ENCODE peak calls at places on chromosomes 11 and 22, in ten cellular contexts. One of them, this sample, is unnamed.

GRCh38 chr11:40289370-40289769 is 1170.1 kb downstream of the LRRC4C start:
- DNase-seq in amygdala: no peak
- DNase-seq in T-cell: no peak
- DNase-seq in NCI-H1105 treated with DMSO at 0.1 percent for 48 hours: no peak
- DNase-seq in foreskin fibroblast: no peak
- DNase-seq in LoVo: no peak
- DNase-seq in stimulated activated naive CD4-positive, alpha-beta T cell treated with Interleukin-2 at 50 U/mL for 16 hours: no peak
- DNase-seq in AML-193: no peak
- DNase-seq in fibroblast of pulmonary artery: no peak
- DNase-seq in HFFc6: no peak
- DNase-seq in this sample: no peak

GRCh38 chr11:2583605-2583958 is 116.2 kb downstream of the KCNQ1OT1 start:
- DNase-seq in amygdala: no peak
- DNase-seq in T-cell: no peak
- DNase-seq in NCI-H1105 treated with DMSO at 0.1 percent for 48 hours: no peak
- DNase-seq in foreskin fibroblast: no peak
- DNase-seq in LoVo: no peak
- DNase-seq in stimulated activated naive CD4-positive, alpha-beta T cell treated with Interleukin-2 at 50 U/mL for 16 hours: no peak
- DNase-seq in AML-193: no peak
- DNase-seq in fibroblast of pulmonary artery: no peak
- DNase-seq in HFFc6: no peak
- DNase-seq in this sample: peak

GRCh38 chr11:114291381-114291780 is 4.8 kb upstream of the NNMT start:
- DNase-seq in amygdala: no peak
- DNase-seq in T-cell: no peak
- DNase-seq in NCI-H1105 treated with DMSO at 0.1 percent for 48 hours: no peak
- DNase-seq in foreskin fibroblast: no peak
- DNase-seq in LoVo: no peak
- DNase-seq in stimulated activated naive CD4-positive, alpha-beta T cell treated with Interleukin-2 at 50 U/mL for 16 hours: no peak
- DNase-seq in AML-193: no peak
- DNase-seq in fibroblast of pulmonary artery: peak
- DNase-seq in HFFc6: no peak
- DNase-seq in this sample: no peak

GRCh38 chr11:70064011-70064725 is 13.9 kb upstream of the ANO1 start:
- DNase-seq in amygdala: no peak
- DNase-seq in T-cell: no peak
- DNase-seq in NCI-H1105 treated with DMSO at 0.1 percent for 48 hours: no peak
- DNase-seq in foreskin fibroblast: no peak
- DNase-seq in LoVo: no peak
- DNase-seq in stimulated activated naive CD4-positive, alpha-beta T cell treated with Interleukin-2 at 50 U/mL for 16 hours: no peak
- DNase-seq in AML-193: no peak
- DNase-seq in fibroblast of pulmonary artery: no peak
- DNase-seq in HFFc6: no peak
- DNase-seq in this sample: no peak

GRCh38 chr22:46813816-46814597 is 51.6 kb downstream of the TBC1D22A start:
- DNase-seq in amygdala: no peak
- DNase-seq in T-cell: no peak
- DNase-seq in NCI-H1105 treated with DMSO at 0.1 percent for 48 hours: no peak
- DNase-seq in foreskin fibroblast: peak
- DNase-seq in LoVo: no peak
- DNase-seq in stimulated activated naive CD4-positive, alpha-beta T cell treated with Interleukin-2 at 50 U/mL for 16 hours: no peak
- DNase-seq in AML-193: no peak
- DNase-seq in fibroblast of pulmonary artery: peak
- DNase-seq in HFFc6: peak
- DNase-seq in this sample: no peak

GRCh38 chr11:2815762-2816496 is 69.6 kb downstream of the CDKN1C start:
- DNase-seq in amygdala: no peak
- DNase-seq in T-cell: no peak
- DNase-seq in NCI-H1105 treated with DMSO at 0.1 percent for 48 hours: no peak
- DNase-seq in foreskin fibroblast: no peak
- DNase-seq in LoVo: no peak
- DNase-seq in stimulated activated naive CD4-positive, alpha-beta T cell treated with Interleukin-2 at 50 U/mL for 16 hours: no peak
- DNase-seq in AML-193: no peak
- DNase-seq in fibroblast of pulmonary artery: no peak
- DNase-seq in HFFc6: no peak
- DNase-seq in this sample: no peak

GRCh38 chr22:23892130-23892529 is 2.1 kb upstream of the MIF start:
- DNase-seq in amygdala: no peak
- DNase-seq in T-cell: no peak
- DNase-seq in NCI-H1105 treated with DMSO at 0.1 percent for 48 hours: no peak
- DNase-seq in foreskin fibroblast: no peak
- DNase-seq in LoVo: no peak
- DNase-seq in stimulated activated naive CD4-positive, alpha-beta T cell treated with Interleukin-2 at 50 U/mL for 16 hours: no peak
- DNase-seq in AML-193: no peak
- DNase-seq in fibroblast of pulmonary artery: no peak
- DNase-seq in HFFc6: no peak
- DNase-seq in this sample: no peak

GRCh38 chr22:31089101-31090100 is 8.3 kb downstream of the SMTN start:
- DNase-seq in amygdala: no peak
- DNase-seq in T-cell: no peak
- DNase-seq in NCI-H1105 treated with DMSO at 0.1 percent for 48 hours: peak
- DNase-seq in foreskin fibroblast: no peak
- DNase-seq in LoVo: no peak
- DNase-seq in stimulated activated naive CD4-positive, alpha-beta T cell treated with Interleukin-2 at 50 U/mL for 16 hours: peak
- DNase-seq in AML-193: peak
- DNase-seq in fibroblast of pulmonary artery: peak
- DNase-seq in HFFc6: no peak
- DNase-seq in this sample: peak

GRCh38 chr11:4183410-4184057 is 88.9 kb downstream of the RRM1 start:
- DNase-seq in amygdala: no peak
- DNase-seq in T-cell: no peak
- DNase-seq in NCI-H1105 treated with DMSO at 0.1 percent for 48 hours: no peak
- DNase-seq in foreskin fibroblast: no peak
- DNase-seq in LoVo: no peak
- DNase-seq in stimulated activated naive CD4-positive, alpha-beta T cell treated with Interleukin-2 at 50 U/mL for 16 hours: no peak
- DNase-seq in AML-193: no peak
- DNase-seq in fibroblast of pulmonary artery: no peak
- DNase-seq in HFFc6: no peak
- DNase-seq in this sample: peak

GRCh38 chr11:84173078-84173477 is 886.9 kb upstream of the CCDC90B start:
- DNase-seq in amygdala: no peak
- DNase-seq in T-cell: no peak
- DNase-seq in NCI-H1105 treated with DMSO at 0.1 percent for 48 hours: no peak
- DNase-seq in foreskin fibroblast: no peak
- DNase-seq in LoVo: no peak
- DNase-seq in stimulated activated naive CD4-positive, alpha-beta T cell treated with Interleukin-2 at 50 U/mL for 16 hours: no peak
- DNase-seq in AML-193: no peak
- DNase-seq in fibroblast of pulmonary artery: no peak
- DNase-seq in HFFc6: no peak
- DNase-seq in this sample: no peak